ENCODE peak calls at places on chromosomes 6 and 20, in six cellular contexts. O is ovary, N is ascending aorta, X is neural progenitor cell, L is endodermal cell, H is gastrocnemius medialis. Z is an unnamed sample.

GRCh38 chr20:16158090-16158975 is 414.9 kb downstream of the KIF16B start:
- DNase-seq in O (no peak), N (no peak), X (peak; percentile 6), L (no peak), H (no peak), Z (no peak)

GRCh38 chr6:16741112-16742016 is 19.9 kb downstream of the ATXN1 start:
- DNase-seq in O (no peak), N (no peak), X (no peak), L (no peak), H (no peak), Z (no peak)

GRCh38 chr6:163296835-163297519 is 117.5 kb upstream of the QKI start:
- DNase-seq in O (no peak), N (no peak), X (no peak), L (no peak), H (peak; percentile 69), Z (no peak)

GRCh38 chr20:63178889-63179751 is 36.8 kb downstream of the YTHDF1 start:
- DNase-seq in O (no peak), N (no peak), X (peak; percentile 71), L (peak; percentile 85), H (no peak), Z (no peak)

GRCh38 chr6:674956-675355 is 18.0 kb downstream of the EXOC2 start:
- DNase-seq in O (no peak), N (no peak), X (no peak), L (no peak), H (no peak), Z (no peak)

GRCh38 chr6:153476243-153476642 is 345.2 kb upstream of the RGS17 start:
- DNase-seq in O (no peak), N (no peak), X (no peak), L (no peak), H (no peak), Z (no peak)

GRCh38 chr20:22684072-22684762 is 99.8 kb upstream of the FOXA2 start:
- DNase-seq in O (no peak), N (no peak), X (peak; percentile 87), L (peak; percentile 95), H (peak; percentile 42), Z (peak; percentile 77)

GRCh38 chr6:68139130-68139529 is 496.0 kb upstream of the ADGRB3 start:
- DNase-seq in O (no peak), N (no peak), X (peak; percentile 79), L (peak; percentile 78), H (no peak), Z (no peak)

GRCh38 chr6:14439419-14439818 is 321.8 kb downstream of the CD83 start:
- DNase-seq in O (no peak), N (no peak), X (no peak), L (no peak), H (no peak), Z (no peak)

GRCh38 chr6:160461641-160462040 is 113.5 kb downstream of the SLC22A3 start:
- DNase-seq in O (no peak), N (no peak), X (no peak), L (no peak), H (no peak), Z (no peak)

GRCh38 chr6:166728884-166729530 is 102.0 kb upstream of the RPS6KA2 start:
- DNase-seq in O (no peak), N (no peak), X (no peak), L (no peak), H (no peak), Z (no peak)

GRCh38 chr6:48973486-48973885 is 489.6 kb downstream of the MMUT start:
- DNase-seq in O (no peak), N (no peak), X (no peak), L (no peak), H (no peak), Z (no peak)

GRCh38 chr20:35344354-35344837 is 52.2 kb upstream of the FAM83C start:
- DNase-seq in O (peak; percentile 63), N (no peak), X (no peak), L (no peak), H (peak; percentile 75), Z (no peak)

GRCh38 chr6:158053377-158054313 is 72.0 kb downstream of the SYNJ2 start:
- DNase-seq in O (no peak), N (no peak), X (no peak), L (no peak), H (no peak), Z (peak; percentile 13)

GRCh38 chr20:36582821-36583220 is 9.4 kb downstream of the TGIF2 start:
- DNase-seq in O (no peak), N (no peak), X (no peak), L (no peak), H (no peak), Z (no peak)

GRCh38 chr6:39310542-39310941 is 3.7 kb downstream of the KCNK17 start:
- DNase-seq in O (no peak), N (no peak), X (no peak), L (no peak), H (no peak), Z (no peak)

GRCh38 chr20:43463133-43463863 is 5.6 kb downstream of the SRSF6 start:
- DNase-seq in O (no peak), N (no peak), X (no peak), L (no peak), H (no peak), Z (no peak)

GRCh38 chr6:85136310-85136709 is 313.6 kb upstream of the NT5E start:
- DNase-seq in O (no peak), N (no peak), X (peak; percentile 13), L (no peak), H (no peak), Z (no peak)

GRCh38 chr20:61807426-61808160 is 258.1 kb downstream of the TAF4 start:
- DNase-seq in O (no peak), N (no peak), X (no peak), L (no peak), H (no peak), Z (no peak)

GRCh38 chr6:23388239-23388803 is 737.7 kb upstream of the NRSN1 start:
- DNase-seq in O (no peak), N (no peak), X (no peak), L (no peak), H (no peak), Z (no peak)

GRCh38 chr20:6055161-6055783 is 1.4 kb upstream of the LRRN4 start:
- DNase-seq in O (no peak), N (no peak), X (no peak), L (no peak), H (no peak), Z (no peak)

GRCh38 chr6:44704240-44705150 is 317.0 kb downstream of the CDC5L start:
- DNase-seq in O (no peak), N (no peak), X (no peak), L (no peak), H (no peak), Z (no peak)

GRCh38 chr6:41373919-41374617 is 38.7 kb downstream of the NCR2 start:
- DNase-seq in O (no peak), N (no peak), X (peak; percentile 77), L (peak; percentile 88), H (no peak), Z (no peak)

GRCh38 chr6:149334201-149334600 is 16.7 kb downstream of the TAB2 start:
- DNase-seq in O (no peak), N (no peak), X (no peak), L (no peak), H (no peak), Z (no peak)

GRCh38 chr20:31670371-31671228 is 32.9 kb downstream of the COX4I2 start:
- DNase-seq in O (no peak), N (no peak), X (no peak), L (no peak), H (peak; percentile 91), Z (peak; percentile 94)

GRCh38 chr6:131368077-131368911 is 204.7 kb upstream of the ARG1 start:
- DNase-seq in O (peak; percentile 13), N (no peak), X (peak; percentile 32), L (peak; percentile 67), H (peak; percentile 19), Z (peak; percentile 72)

GRCh38 chr6:39451831-39452230 is 129.3 kb upstream of the KCNK16 start:
- DNase-seq in O (no peak), N (no peak), X (peak; percentile 10), L (peak; percentile 59), H (no peak), Z (no peak)

GRCh38 chr20:48098866-48099265 is 313.6 kb upstream of the SULF2 start:
- DNase-seq in O (no peak), N (no peak), X (no peak), L (no peak), H (no peak), Z (no peak)

DNA sequence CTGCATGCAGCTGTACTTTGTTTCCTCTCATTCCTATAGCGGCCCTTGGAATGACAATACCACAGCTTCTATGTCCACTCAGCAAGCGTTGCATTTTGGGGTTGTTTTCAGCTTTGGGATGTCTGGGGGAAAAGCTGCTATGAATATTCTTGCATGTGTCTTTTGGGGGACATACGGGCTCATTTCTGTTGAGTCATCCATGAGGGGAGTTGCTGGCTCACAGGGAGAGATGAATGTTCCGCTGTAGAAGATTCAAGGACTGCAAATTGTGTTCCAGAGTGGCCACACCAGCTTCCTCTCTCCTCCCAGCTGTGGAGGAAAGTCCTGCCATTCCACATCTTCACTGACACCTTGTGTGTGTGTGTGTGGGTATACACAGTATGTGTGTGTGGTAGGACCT is 43.3 kb downstream of the TGM2 start:
- DNase-seq in O (no peak), N (no peak), X (no peak), L (peak; percentile 20), H (no peak), Z (no peak)
- H3K9me3 ChIP-seq in O (no peaks in the 10 kb centered on the region), N (no peaks in the 10 kb centered on the region), X (no peaks in the 10 kb centered on the region), L (no peaks in the 10 kb centered on the region), H (no peaks in the 10 kb centered on the region), Z (no peaks in the 10 kb centered on the region)

DNA sequence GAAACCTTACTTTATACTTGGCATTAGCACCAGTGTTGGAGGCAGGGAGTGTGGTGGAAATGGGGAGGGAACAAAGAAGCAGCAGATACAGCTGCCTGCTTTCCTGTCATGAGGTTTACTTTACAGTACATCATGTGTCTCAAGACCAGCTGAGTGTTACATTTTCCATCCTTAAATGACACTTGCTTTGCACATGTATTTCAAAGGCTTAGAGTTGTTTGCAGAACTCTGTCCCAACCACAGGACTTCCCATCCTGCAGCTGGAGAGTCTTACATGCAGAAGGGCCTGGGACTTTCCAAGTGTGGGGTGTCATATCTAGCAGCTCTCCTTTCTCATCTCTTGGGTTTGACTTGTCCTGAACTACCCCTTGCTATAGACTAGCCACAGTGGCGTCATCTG is 395.9 kb downstream of the DHX35 start:
- DNase-seq in O (no peak), N (no peak), X (no peak), L (no peak), H (peak; percentile 33), Z (peak; percentile 55)
- H3K27ac ChIP-seq in O (no peak overlapping the region), N (no peak overlapping the region), X (no peak overlapping the region), L (no peak overlapping the region), H (peak overlapping the region; percentile 77), Z (no peak overlapping the region)

GRCh38 chr6:145225500-145225899 is 509.8 kb downstream of the EPM2A start:
- DNase-seq in O (no peak), N (no peak), X (no peak), L (no peak), H (no peak), Z (no peak)

GRCh38 chr6:145228962-145229582 is 506.2 kb downstream of the EPM2A start:
- DNase-seq in O (no peak), N (no peak), X (no peak), L (no peak), H (no peak), Z (no peak)

GRCh38 chr6:145224450-145224849 is 510.9 kb downstream of the EPM2A start:
- DNase-seq in O (no peak), N (no peak), X (no peak), L (no peak), H (no peak), Z (no peak)

GRCh38 chr6:145227593-145227992 is 507.7 kb downstream of the EPM2A start:
- DNase-seq in O (no peak), N (no peak), X (no peak), L (no peak), H (no peak), Z (no peak)
- H3K27me3 ChIP-seq in O (no peaks in the 10 kb centered on the region), N (no peaks in the 10 kb centered on the region), X (no peaks in the 10 kb centered on the region), L (no peaks in the 10 kb centered on the region), H (no peaks in the 10 kb centered on the region), Z (no peaks in the 10 kb centered on the region)

GRCh38 chr20:46014517-46015396 is 6.0 kb downstream of the MMP9 start:
- DNase-seq in O (no peak), N (no peak), X (no peak), L (no peak), H (no peak), Z (no peak)
- H3K9me3 ChIP-seq in O (no peaks in the 10 kb centered on the region), N (no peaks in the 10 kb centered on the region), X (no peaks in the 10 kb centered on the region), L (no peaks in the 10 kb centered on the region), H (no peaks in the 10 kb centered on the region), Z (no peaks in the 10 kb centered on the region)

Z was measured in tibial artery.